ENCODE peak calls at places on chromosomes 5 and 9, in ten cellular contexts. One of them, this sample, is unnamed.
A peak's percentile ranks its signal among the peaks of the same experiment; 100 is the strongest.

GRCh38 chr5:62731011-62731410 is 152.4 kb downstream of the LRRC70 start:
- DNase-seq in K562: no peak
- DNase-seq in adrenal gland: no peak
- DNase-seq in vagina: no peak
- DNase-seq in upper lobe of left lung: no peak
- DNase-seq in ovary: no peak
- DNase-seq in suprapubic skin: no peak
- DNase-seq in right lobe of liver: no peak
- DNase-seq in A549: no peak
- DNase-seq in IMR-90: no peak
- DNase-seq in this sample: no peak

GRCh38 chr5:136011427-136012001 is 17.3 kb upstream of the TGFBI start:
- DNase-seq in upper lobe of left lung: no peak
- DNase-seq in A549: peak; percentile 84
- DNase-seq in suprapubic skin: no peak
- DNase-seq in K562: no peak
- DNase-seq in right lobe of liver: no peak
- DNase-seq in ovary: no peak
- DNase-seq in IMR-90: peak; percentile 85
- DNase-seq in adrenal gland: no peak
- DNase-seq in vagina: no peak
- DNase-seq in this sample: no peak

GRCh38 chr5:5418764-5419163 is 3.7 kb upstream of the ICE1 start:
- DNase-seq in upper lobe of left lung: no peak
- DNase-seq in K562: no peak
- DNase-seq in IMR-90: no peak
- DNase-seq in adrenal gland: no peak
- DNase-seq in right lobe of liver: no peak
- DNase-seq in suprapubic skin: no peak
- DNase-seq in A549: no peak
- DNase-seq in ovary: no peak
- DNase-seq in vagina: no peak
- DNase-seq in this sample: no peak

GRCh38 chr9:27622688-27623340 is 49.5 kb upstream of the C9orf72 start:
- DNase-seq in vagina: no peak
- DNase-seq in A549: no peak
- DNase-seq in K562: no peak
- DNase-seq in right lobe of liver: no peak
- DNase-seq in IMR-90: no peak
- DNase-seq in upper lobe of left lung: no peak
- DNase-seq in suprapubic skin: no peak
- DNase-seq in adrenal gland: no peak
- DNase-seq in ovary: no peak
- DNase-seq in this sample: no peak

GRCh38 chr9:134918646-134919045 is 934 bp upstream of the FCN1 start:
- DNase-seq in suprapubic skin: no peak
- DNase-seq in vagina: no peak
- DNase-seq in right lobe of liver: no peak
- DNase-seq in A549: no peak
- DNase-seq in ovary: no peak
- DNase-seq in K562: no peak
- DNase-seq in adrenal gland: no peak
- DNase-seq in upper lobe of left lung: no peak
- DNase-seq in IMR-90: no peak
- DNase-seq in this sample: peak; percentile 49

GRCh38 chr5:161064297-161064696 is 212.3 kb upstream of the ATP10B start:
- DNase-seq in right lobe of liver: no peak
- DNase-seq in adrenal gland: no peak
- DNase-seq in A549: no peak
- DNase-seq in IMR-90: no peak
- DNase-seq in ovary: no peak
- DNase-seq in K562: no peak
- DNase-seq in vagina: no peak
- DNase-seq in upper lobe of left lung: no peak
- DNase-seq in suprapubic skin: no peak
- DNase-seq in this sample: no peak

GRCh38 chr5:132202711-132203463 is 24.8 kb downstream of the P4HA2 start:
- DNase-seq in right lobe of liver: no peak
- DNase-seq in upper lobe of left lung: no peak
- DNase-seq in A549: no peak
- DNase-seq in suprapubic skin: peak; percentile 20
- DNase-seq in IMR-90: peak; percentile 20
- DNase-seq in ovary: no peak
- DNase-seq in vagina: peak; percentile 54
- DNase-seq in adrenal gland: no peak
- DNase-seq in K562: no peak
- DNase-seq in this sample: peak; percentile 70

GRCh38 chr9:78745996-78746395 is 449.1 kb downstream of the PSAT1 start:
- DNase-seq in K562: no peak
- DNase-seq in suprapubic skin: no peak
- DNase-seq in IMR-90: peak; percentile 51
- DNase-seq in right lobe of liver: no peak
- DNase-seq in ovary: no peak
- DNase-seq in A549: no peak
- DNase-seq in adrenal gland: no peak
- DNase-seq in vagina: no peak
- DNase-seq in upper lobe of left lung: no peak
- DNase-seq in this sample: no peak

GRCh38 chr5:180435594-180435993 is 58.6 kb upstream of the CNOT6 start:
- DNase-seq in suprapubic skin: no peak
- DNase-seq in A549: no peak
- DNase-seq in adrenal gland: no peak
- DNase-seq in vagina: no peak
- DNase-seq in IMR-90: no peak
- DNase-seq in right lobe of liver: no peak
- DNase-seq in upper lobe of left lung: peak; percentile 52
- DNase-seq in ovary: no peak
- DNase-seq in K562: no peak
- DNase-seq in this sample: no peak

GRCh38 chr5:178196986-178197385 is 7.3 kb upstream of the HNRNPAB start:
- DNase-seq in suprapubic skin: peak; percentile 23
- DNase-seq in adrenal gland: peak; percentile 68
- DNase-seq in A549: no peak
- DNase-seq in vagina: no peak
- DNase-seq in IMR-90: no peak
- DNase-seq in upper lobe of left lung: no peak
- DNase-seq in right lobe of liver: peak; percentile 33
- DNase-seq in K562: peak; percentile 70
- DNase-seq in ovary: no peak
- DNase-seq in this sample: peak; percentile 58

GRCh38 chr9:110255417-110256141 is 728 bp downstream of the TXN start:
- DNase-seq in K562: peak; percentile 78
- DNase-seq in right lobe of liver: peak; percentile 82
- DNase-seq in ovary: peak; percentile 69
- DNase-seq in upper lobe of left lung: peak; percentile 92
- DNase-seq in A549: peak; percentile 61
- DNase-seq in suprapubic skin: peak; percentile 88
- DNase-seq in IMR-90: peak; percentile 47
- DNase-seq in adrenal gland: peak; percentile 74
- DNase-seq in vagina: peak; percentile 90
- DNase-seq in this sample: peak; percentile 44

GRCh38 chr5:107980923-107981748 is 310.4 kb upstream of the EFNA5 start:
- DNase-seq in right lobe of liver: no peak
- DNase-seq in vagina: no peak
- DNase-seq in adrenal gland: no peak
- DNase-seq in upper lobe of left lung: no peak
- DNase-seq in A549: no peak
- DNase-seq in IMR-90: peak; percentile 63
- DNase-seq in ovary: no peak
- DNase-seq in K562: no peak
- DNase-seq in suprapubic skin: no peak
- DNase-seq in this sample: no peak

GRCh38 chr5:82985763-82986162 is 91.4 kb downstream of the TMEM167A start:
- DNase-seq in A549: no peak
- DNase-seq in ovary: no peak
- DNase-seq in K562: no peak
- DNase-seq in adrenal gland: no peak
- DNase-seq in vagina: no peak
- DNase-seq in suprapubic skin: no peak
- DNase-seq in right lobe of liver: no peak
- DNase-seq in upper lobe of left lung: no peak
- DNase-seq in IMR-90: no peak
- DNase-seq in this sample: no peak

GRCh38 chr5:109769597-109770291 is 80.0 kb downstream of the MAN2A1 start:
- DNase-seq in IMR-90: peak; percentile 22
- DNase-seq in A549: peak; percentile 25
- DNase-seq in right lobe of liver: no peak
- DNase-seq in vagina: no peak
- DNase-seq in upper lobe of left lung: no peak
- DNase-seq in K562: no peak
- DNase-seq in ovary: no peak
- DNase-seq in adrenal gland: no peak
- DNase-seq in suprapubic skin: no peak
- DNase-seq in this sample: no peak

GRCh38 chr5:157456301-157456700 is 3.7 kb upstream of the NIPAL4 start:
- DNase-seq in A549: no peak
- DNase-seq in IMR-90: no peak
- DNase-seq in adrenal gland: no peak
- DNase-seq in vagina: no peak
- DNase-seq in upper lobe of left lung: no peak
- DNase-seq in suprapubic skin: no peak
- DNase-seq in ovary: no peak
- DNase-seq in K562: no peak
- DNase-seq in right lobe of liver: no peak
- DNase-seq in this sample: no peak

GRCh38 chr5:181221792-181222629 is 1.1 kb upstream of the TRIM41 start:
- DNase-seq in vagina: no peak
- DNase-seq in adrenal gland: peak; percentile 93
- DNase-seq in right lobe of liver: peak; percentile 90
- DNase-seq in suprapubic skin: peak; percentile 96
- DNase-seq in upper lobe of left lung: peak; percentile 93
- DNase-seq in K562: peak; percentile 98
- DNase-seq in IMR-90: peak; percentile 98
- DNase-seq in A549: peak; percentile 98
- DNase-seq in ovary: peak; percentile 98
- DNase-seq in this sample: peak; percentile 100

GRCh38 chr5:140555747-140556312 is 1.4 kb downstream of the SRA1 start:
- DNase-seq in suprapubic skin: no peak
- DNase-seq in IMR-90: no peak
- DNase-seq in upper lobe of left lung: no peak
- DNase-seq in vagina: no peak
- DNase-seq in K562: no peak
- DNase-seq in right lobe of liver: no peak
- DNase-seq in adrenal gland: no peak
- DNase-seq in A549: no peak
- DNase-seq in ovary: no peak
- DNase-seq in this sample: no peak
- TF ChIP-seq POLR2A in suprapubic skin: no peak
- TF ChIP-seq POLR2A in IMR-90: no peak
- TF ChIP-seq POLR2A in upper lobe of left lung: no peak
- TF ChIP-seq POLR2A in vagina: no peak
- TF ChIP-seq POLR2A in K562: peak; percentile 25
- TF ChIP-seq POLR2A in right lobe of liver: no peak
- TF ChIP-seq POLR2A in adrenal gland: no peak
- TF ChIP-seq POLR2A in A549: no peak
- TF ChIP-seq POLR2A in ovary: no peak
- TF ChIP-seq POLR2A in this sample: no peak

DNA sequence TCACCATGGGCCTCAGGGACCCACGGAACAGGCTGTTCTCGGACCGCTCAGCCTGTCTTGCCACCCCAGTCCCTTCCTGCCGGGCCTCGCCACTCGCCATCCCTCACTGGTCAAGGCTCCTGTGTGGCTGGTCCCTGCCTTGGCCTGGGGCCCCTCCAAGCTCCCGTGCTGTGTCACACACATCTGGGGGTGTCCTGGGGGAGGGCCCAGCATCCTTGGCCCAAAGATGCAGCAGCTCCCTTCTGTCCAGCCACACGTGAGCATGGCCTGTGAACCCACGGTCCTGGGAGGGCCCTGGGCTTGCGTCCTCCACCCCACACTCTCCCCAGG is 425 bp upstream of the EGFL7 start:
- DNase-seq in ovary: no peak
- DNase-seq in right lobe of liver: peak; percentile 49
- DNase-seq in A549: no peak
- DNase-seq in adrenal gland: no peak
- DNase-seq in IMR-90: no peak
- DNase-seq in suprapubic skin: no peak
- DNase-seq in K562: no peak
- DNase-seq in vagina: no peak
- DNase-seq in upper lobe of left lung: peak; percentile 66
- DNase-seq in this sample: no peak
- H3K4me3 ChIP-seq in ovary: no peak overlapping the region
- H3K4me3 ChIP-seq in right lobe of liver: peak overlapping the region; percentile 46
- H3K4me3 ChIP-seq in A549: no peak overlapping the region
- H3K4me3 ChIP-seq in adrenal gland: no peak overlapping the region
- H3K4me3 ChIP-seq in IMR-90: no peak overlapping the region
- H3K4me3 ChIP-seq in suprapubic skin: peak overlapping the region; percentile 54
- H3K4me3 ChIP-seq in K562: peak overlapping the region; percentile 81
- H3K4me3 ChIP-seq in vagina: peak overlapping the region; percentile 26
- H3K4me3 ChIP-seq in upper lobe of left lung: peak overlapping the region; percentile 59
- H3K4me3 ChIP-seq in this sample: no peak overlapping the region

DNA sequence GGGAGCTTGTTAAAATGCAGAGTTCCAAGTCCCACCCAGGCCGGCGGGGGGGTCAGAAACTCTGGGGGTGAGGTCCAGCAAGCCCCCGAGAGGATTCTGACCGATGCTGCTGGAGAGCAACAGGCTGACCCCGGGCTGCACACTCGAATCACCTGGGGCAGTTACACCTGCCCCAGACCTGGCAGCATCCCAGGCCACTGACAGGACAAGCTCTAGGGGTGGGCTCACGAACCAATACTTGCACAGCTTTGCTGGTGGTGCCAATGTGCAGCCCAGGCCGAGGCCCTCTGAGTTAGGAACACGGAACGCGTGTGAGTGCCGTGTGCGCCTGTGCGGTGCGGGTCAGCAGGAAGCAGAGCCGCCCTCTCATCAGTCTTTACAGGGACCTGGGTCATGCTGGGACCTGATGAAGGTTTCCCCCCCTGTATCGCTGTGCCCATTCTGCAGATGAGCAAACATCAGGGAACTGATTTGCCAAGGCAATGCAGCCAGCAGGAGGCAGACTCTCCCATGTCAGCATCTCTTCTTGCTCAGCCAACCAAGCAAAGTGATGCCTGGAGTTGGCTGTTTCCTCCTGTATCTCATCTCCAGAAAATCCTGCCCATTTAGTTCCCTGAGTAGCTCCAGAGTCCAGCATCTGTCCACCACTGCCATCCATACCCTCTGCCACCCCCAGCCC is 16.3 kb downstream of the FAM163B start:
- DNase-seq in K562: no peak
- DNase-seq in A549: no peak
- DNase-seq in IMR-90: no peak
- DNase-seq in adrenal gland: no peak
- DNase-seq in right lobe of liver: peak; percentile 17
- DNase-seq in suprapubic skin: no peak
- DNase-seq in vagina: no peak
- DNase-seq in ovary: no peak
- DNase-seq in upper lobe of left lung: peak; percentile 54
- DNase-seq in this sample: no peak
- TF ChIP-seq CTCF in K562: peak; percentile 17
- TF ChIP-seq CTCF in A549: peak; percentile 5
- TF ChIP-seq CTCF in IMR-90: peak; percentile 19
- TF ChIP-seq CTCF in adrenal gland: peak; percentile 13
- TF ChIP-seq CTCF in right lobe of liver: peak; percentile 11
- TF ChIP-seq CTCF in suprapubic skin: no peak
- TF ChIP-seq CTCF in vagina: no peak
- TF ChIP-seq CTCF in ovary: no peak
- TF ChIP-seq CTCF in upper lobe of left lung: no peak
- TF ChIP-seq CTCF in this sample: no peak

DNA sequence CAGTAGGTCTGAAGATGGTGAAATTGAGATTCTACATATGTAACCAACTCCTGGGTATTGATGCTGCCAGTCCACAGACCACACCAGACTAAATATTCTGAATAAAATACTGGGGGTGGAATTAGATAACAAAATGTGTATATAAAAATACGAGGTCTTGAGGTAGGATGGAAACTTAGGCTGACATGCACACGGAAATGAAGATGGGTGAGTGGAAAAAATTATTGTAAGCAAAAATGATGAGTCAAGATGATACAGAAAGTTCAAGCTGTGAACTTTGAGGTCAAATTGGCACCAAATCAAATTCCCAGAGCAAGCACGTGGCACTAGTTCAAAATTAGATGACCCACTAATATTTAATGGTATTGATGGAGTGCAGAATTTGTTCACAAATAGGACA is 713.4 kb upstream of the ACO1 start:
- DNase-seq in vagina: no peak
- DNase-seq in right lobe of liver: no peak
- DNase-seq in upper lobe of left lung: no peak
- DNase-seq in K562: no peak
- DNase-seq in ovary: no peak
- DNase-seq in IMR-90: no peak
- DNase-seq in adrenal gland: no peak
- DNase-seq in suprapubic skin: no peak
- DNase-seq in A549: no peak
- DNase-seq in this sample: no peak
- TF ChIP-seq POLR2A in vagina: no peak
- TF ChIP-seq POLR2A in right lobe of liver: no peak
- TF ChIP-seq POLR2A in upper lobe of left lung: no peak
- TF ChIP-seq POLR2A in K562: no peak
- TF ChIP-seq POLR2A in ovary: no peak
- TF ChIP-seq POLR2A in IMR-90: no peak
- TF ChIP-seq POLR2A in adrenal gland: no peak
- TF ChIP-seq POLR2A in suprapubic skin: no peak
- TF ChIP-seq POLR2A in A549: no peak
- TF ChIP-seq POLR2A in this sample: no peak

This sample was measured in lower leg skin.